ENCODE peak calls at places on chromosome 1, in nine cellular contexts. J is HCT116; U is SJSA1; C is CD8-positive, alpha-beta memory T cell; M is Peyer's patch; W is IMR-90; P is MM.1S; G is thoracic aorta; B is neural progenitor cell. S is an unnamed sample. For H3K36me3, the result is how much of the 10 kb centered on the place peaks cover.

GRCh38 chr1:91700332-91700731 is 185.6 kb downstream of the TGFBR3 start:
- DNase-seq in J (no peak), U (peak), C (no peak), M (no peak), W (peak), P (no peak), G (no peak), B (no peak), S (no peak)

GRCh38 chr1:230008721-230009120 is 58.3 kb upstream of the GALNT2 start:
- DNase-seq in J (no peak), U (no peak), C (no peak), M (no peak), W (no peak), P (no peak), G (no peak), B (no peak), S (no peak)

GRCh38 chr1:175499595-175500367 is 243.6 kb downstream of the TNR start:
- DNase-seq in J (no peak), U (no peak), C (no peak), M (no peak), W (no peak), P (no peak), G (no peak), B (no peak), S (no peak)

GRCh38 chr1:33181038-33181861 is 593 bp downstream of the TRIM62 start:
- DNase-seq in J (no peak), U (peak), C (peak), M (peak), W (peak), P (no peak), G (no peak), B (peak), S (peak)

GRCh38 chr1:30886710-30887428 is 21.7 kb downstream of the SDC3 start:
- DNase-seq in J (no peak), U (no peak), C (no peak), M (no peak), W (no peak), P (no peak), G (no peak), B (no peak), S (no peak)

GRCh38 chr1:198269352-198269940 is 112.6 kb downstream of the NEK7 start:
- DNase-seq in J (no peak), U (peak), C (no peak), M (no peak), W (no peak), P (no peak), G (no peak), B (no peak), S (no peak)

GRCh38 chr1:112576240-112576639 is 42.7 kb downstream of the ST7L start:
- DNase-seq in J (no peak), U (no peak), C (no peak), M (no peak), W (no peak), P (no peak), G (no peak), B (no peak), S (no peak)

GRCh38 chr1:115436596-115436995 is 98.5 kb upstream of the NGF start:
- DNase-seq in J (no peak), U (no peak), C (no peak), M (no peak), W (no peak), P (no peak), G (no peak), B (no peak), S (no peak)

GRCh38 chr1:157409927-157410326 is 142.4 kb downstream of the FCRL5 start:
- DNase-seq in J (no peak), U (no peak), C (no peak), M (no peak), W (no peak), P (no peak), G (no peak), B (no peak), S (no peak)
- H3K27ac ChIP-seq in J (no peak), U (no peak), C (no peak), M (no peak), W (no peak), P (no peak), G (no peak), B (no peak), S (no peak)

DNA sequence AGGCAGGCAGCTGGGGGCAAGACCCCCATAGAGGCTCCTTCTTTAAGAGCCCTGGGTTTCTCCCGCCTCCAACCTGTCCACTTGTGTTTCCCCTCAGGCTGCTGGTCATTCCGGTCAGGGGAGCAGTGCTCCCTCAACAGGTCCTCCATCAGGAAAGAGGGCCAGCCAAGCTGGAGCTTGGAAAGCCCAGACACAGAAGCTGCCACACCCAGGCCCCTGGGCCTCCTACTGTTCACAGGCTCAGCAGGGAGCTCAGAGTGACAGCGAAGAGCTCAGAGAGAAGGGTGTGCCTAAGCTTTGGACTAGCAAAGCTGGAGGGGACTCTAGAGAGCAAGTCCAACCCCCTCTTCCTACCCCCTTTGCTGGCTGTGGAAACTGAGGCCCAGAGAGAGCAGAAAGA is 10.3 kb upstream of the CDCP2 start:
- DNase-seq in J (no peak), U (no peak), C (peak), M (no peak), W (no peak), P (no peak), G (no peak), B (no peak), S (no peak)
- H3K36me3 ChIP-seq in J (under half), U (under half), C (under half), M (under half), W (under half), P (under half), G (under half), B (under half), S (under half)

GRCh38 chr1:215119719-215120118 is 37.2 kb downstream of the KCNK2 start:
- DNase-seq in J (no peak), U (no peak), C (no peak), M (no peak), W (peak), P (no peak), G (no peak), B (no peak), S (no peak)
- H3K27ac ChIP-seq in J (no peak), U (no peak), C (no peak), M (no peak), W (no peak), P (no peak), G (no peak), B (no peak), S (no peak)

GRCh38 chr1:214384373-214385079 is 103.6 kb downstream of the SMYD2 start:
- DNase-seq in J (no peak), U (no peak), C (no peak), M (no peak), W (no peak), P (no peak), G (no peak), B (no peak), S (no peak)
- H3K36me3 ChIP-seq in J (under half), U (half or more), C (under half), M (under half), W (half or more), P (under half), G (under half), B (under half), S (under half)

GRCh38 chr1:161723459-161724149 is 2.3 kb downstream of the FCRLB start:
- DNase-seq in J (no peak), U (no peak), C (no peak), M (no peak), W (no peak), P (no peak), G (no peak), B (no peak), S (no peak)

GRCh38 chr1:161726631-161727342 is 5.4 kb downstream of the FCRLB start:
- DNase-seq in J (peak), U (peak), C (peak), M (peak), W (peak), P (peak), G (peak), B (peak), S (peak)

GRCh38 chr1:161728376-161729226 is 7.3 kb downstream of the FCRLB start:
- DNase-seq in J (no peak), U (no peak), C (no peak), M (no peak), W (no peak), P (no peak), G (no peak), B (no peak), S (no peak)

GRCh38 chr1:161727343-161727924 is 6.1 kb downstream of the FCRLB start:
- DNase-seq in J (no peak), U (peak), C (peak), M (peak), W (peak), P (peak), G (no peak), B (no peak), S (no peak)

GRCh38 chr1:161725888-161726630 is 4.7 kb downstream of the FCRLB start:
- DNase-seq in J (no peak), U (peak), C (peak), M (peak), W (peak), P (peak), G (no peak), B (peak), S (peak)
- H3K27ac ChIP-seq in J (peak), U (peak), C (peak), M (peak), W (peak), P (no peak), G (peak), B (no peak), S (peak)

DNA sequence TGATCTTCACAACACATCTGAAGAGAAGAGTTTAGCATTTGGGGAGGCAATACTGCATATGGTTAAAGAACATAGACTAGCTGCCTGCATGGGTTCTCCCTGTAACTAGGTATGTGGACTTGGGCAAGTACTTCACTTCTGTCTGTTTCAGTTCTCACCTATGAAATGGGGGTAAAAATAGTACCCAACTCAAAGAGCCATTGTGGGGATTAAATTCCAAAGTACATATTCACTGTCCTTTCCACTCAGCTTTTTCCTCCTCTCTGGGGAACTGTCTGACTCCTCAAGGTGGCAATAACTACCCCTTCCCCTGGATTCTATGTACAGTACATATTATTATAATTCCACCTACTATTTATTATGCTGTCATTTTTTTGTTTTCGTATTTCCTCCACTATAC is 44.7 kb downstream of the USP24 start:
- DNase-seq in J (no peak), U (no peak), C (no peak), M (no peak), W (no peak), P (no peak), G (no peak), B (no peak), S (no peak)
- H3K36me3 ChIP-seq in J (under half), U (under half), C (under half), M (under half), W (under half), P (under half), G (under half), B (under half), S (half or more)